ENCODE peak calls at places on chromosome 19, in seven cellular contexts. V, R, D, Y, E, M and J are unnamed samples.

GRCh38 chr19:48421548-48421947 is 24.2 kb upstream of the GRWD1 start:
- DNase-seq in V (no peak), R (no peak), D (no peak), Y (no peak), E (no peak), M (no peak), J (no peak)

GRCh38 chr19:17394891-17395415 is 957 bp upstream of the CCDC194 start:
- DNase-seq in V (peak), R (peak), D (peak), Y (peak), E (peak), M (peak), J (no peak)

GRCh38 chr19:38736036-38736412 is 8.2 kb downstream of the CAPN12 start:
- DNase-seq in V (peak), R (peak), D (no peak), Y (peak), E (peak), M (peak), J (no peak)

GRCh38 chr19:35853038-35853756 is 893 bp upstream of the NPHS1 start:
- DNase-seq in V (no peak), R (no peak), D (no peak), Y (no peak), E (no peak), M (no peak), J (no peak)

GRCh38 chr19:7415163-7415856 is 66.6 kb downstream of the ARHGEF18 start:
- DNase-seq in V (no peak), R (no peak), D (peak), Y (peak), E (no peak), M (no peak), J (no peak)

GRCh38 chr19:35370722-35371121 is at the start of gene GPR42:
- DNase-seq in V (no peak), R (no peak), D (no peak), Y (no peak), E (no peak), M (no peak), J (no peak)

GRCh38 chr19:13190781-13191540 is 40.8 kb downstream of the IER2 start:
- DNase-seq in V (no peak), R (peak), D (no peak), Y (no peak), E (peak), M (no peak), J (no peak)

GRCh38 chr19:45866400-45867176 is 2.5 kb downstream of the FOXA3 start:
- DNase-seq in V (no peak), R (no peak), D (no peak), Y (no peak), E (no peak), M (no peak), J (no peak)

GRCh38 chr19:54364775-54365257 is at the start of gene LAIR1:
- DNase-seq in V (no peak), R (no peak), D (no peak), Y (no peak), E (peak), M (no peak), J (no peak)

GRCh38 chr19:38721977-38722773 is 22.1 kb downstream of the CAPN12 start:
- DNase-seq in V (no peak), R (no peak), D (no peak), Y (no peak), E (no peak), M (no peak), J (peak)

GRCh38 chr19:13099073-13099999 is 3.3 kb downstream of the LYL1 start:
- DNase-seq in V (peak), R (peak), D (no peak), Y (no peak), E (peak), M (peak), J (no peak)

GRCh38 chr19:11656535-11656934 is 59.3 kb downstream of the ZNF627 start:
- DNase-seq in V (no peak), R (no peak), D (no peak), Y (no peak), E (no peak), M (no peak), J (no peak)

GRCh38 chr19:18940791-18941627 is at the start of gene HOMER3:
- DNase-seq in V (peak), R (peak), D (peak), Y (peak), E (peak), M (peak), J (peak)

GRCh38 chr19:42872608-42873007 is 6.9 kb downstream of the PSG1 start:
- DNase-seq in V (no peak), R (no peak), D (no peak), Y (no peak), E (peak), M (no peak), J (no peak)

GRCh38 chr19:5006821-5007220 is 37.9 kb downstream of the KDM4B start:
- DNase-seq in V (no peak), R (no peak), D (no peak), Y (no peak), E (no peak), M (no peak), J (no peak)

GRCh38 chr19:46218160-46218559 is 11.4 kb upstream of the IGFL1 start:
- DNase-seq in V (peak), R (peak), D (peak), Y (peak), E (peak), M (peak), J (peak)

GRCh38 chr19:9923440-9923839 is 12.9 kb downstream of the OLFM2 start:
- DNase-seq in V (no peak), R (no peak), D (no peak), Y (no peak), E (no peak), M (no peak), J (no peak)
- H2AK5ac ChIP-seq in V (no peak), R (no peak), D (no peak), Y (no peak), E (no peak), M (no peak), J (no peak)

GRCh38 chr19:31383553-31383952 is 34.3 kb upstream of the TSHZ3 start:
- DNase-seq in V (no peak), R (no peak), D (no peak), Y (no peak), E (no peak), M (no peak), J (no peak)
- H2AK5ac ChIP-seq in V (no peak), R (no peak), D (no peak), Y (no peak), E (no peak), M (no peak), J (no peak)

DNA sequence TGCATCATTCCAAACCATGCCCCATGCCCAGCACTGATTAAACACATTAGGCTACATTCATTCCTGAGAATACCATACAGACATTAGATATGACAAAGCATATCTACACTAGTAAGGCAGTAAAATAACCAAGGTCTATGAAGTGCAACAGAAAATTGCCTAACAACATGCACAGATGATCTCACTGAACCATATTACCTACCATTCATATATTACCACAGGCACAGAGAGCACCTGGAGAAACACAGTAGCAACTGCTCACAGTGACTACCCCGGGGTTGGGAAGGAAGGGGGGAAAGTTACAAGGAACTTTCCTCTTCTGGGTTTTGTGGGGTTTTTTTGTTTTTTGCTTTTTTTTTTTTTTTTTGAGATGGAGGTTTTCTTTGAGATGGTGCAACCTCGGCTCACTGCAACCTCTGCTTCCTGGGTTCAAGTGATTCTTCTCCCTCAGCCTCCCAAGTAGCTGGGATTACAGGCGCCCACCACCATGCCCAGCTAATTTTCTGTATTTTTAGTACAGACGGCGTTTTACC is 669.6 kb downstream of the UQCRFS1 start:
- DNase-seq in V (no peak), R (no peak), D (no peak), Y (no peak), E (no peak), M (no peak), J (no peak)
- H2AK5ac ChIP-seq in V (no peak), R (no peak), D (no peak), Y (no peak), E (no peak), M (no peak), J (no peak)

GRCh38 chr19:49486232-49486631 is 1.2 kb upstream of the RPL13A start:
- DNase-seq in V (peak), R (no peak), D (no peak), Y (no peak), E (no peak), M (no peak), J (no peak)
- H2AK5ac ChIP-seq in V (no peak), R (no peak), D (peak), Y (peak), E (peak), M (no peak), J (peak)

GRCh38 chr19:461664-462551 is 1.1 kb upstream of the SHC2 start:
- DNase-seq in V (peak), R (peak), D (no peak), Y (peak), E (no peak), M (peak), J (no peak)
- H2AK5ac ChIP-seq in V (no peak), R (no peak), D (no peak), Y (no peak), E (no peak), M (peak), J (peak)

DNA sequence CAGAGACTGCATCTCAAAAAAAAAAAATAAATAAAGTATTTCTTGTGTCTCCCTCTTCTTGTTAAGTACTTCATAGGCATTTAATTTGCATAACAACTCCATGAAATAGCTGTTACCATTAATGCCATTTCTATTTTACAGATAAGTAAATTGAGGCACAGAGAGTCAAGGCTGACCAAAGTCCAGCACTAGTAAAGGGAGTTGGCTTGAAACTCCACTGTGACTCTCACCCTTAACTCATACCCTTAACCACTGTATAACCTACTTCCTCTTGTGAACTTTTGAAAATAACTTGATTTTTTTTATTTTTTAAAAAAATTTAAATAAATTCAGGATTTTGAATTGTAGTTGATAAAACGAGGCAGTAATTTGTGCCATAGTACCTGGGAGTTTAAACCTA is 6.0 kb downstream of the GPATCH1 start:
- DNase-seq in V (no peak), R (no peak), D (no peak), Y (no peak), E (no peak), M (no peak), J (no peak)
- H2AK5ac ChIP-seq in V (no peak), R (no peak), D (no peak), Y (no peak), E (no peak), M (no peak), J (no peak)